ENCODE peak calls at places on chromosomes 4 and X, in four cellular contexts. O is cardiac muscle cell, C is ovary, Z is adrenal gland. D is an unnamed sample.

GRCh38 chrX:16836371-16836770 is 33.8 kb downstream of the RBBP7 start:
- DNase-seq in Z (peak), O (peak), C (no peak), D (no peak)

GRCh38 chr4:84814100-84814750 is 152.3 kb downstream of the WDFY3 start:
- DNase-seq in O (peak), C (no peak), Z (peak), D (no peak)

GRCh38 chr4:40264995-40265909 is 68.4 kb downstream of the RHOH start:
- DNase-seq in Z (no peak), O (peak), C (no peak), D (no peak)

GRCh38 chrX:47623540-47624027 is 3.9 kb upstream of the SYN1 start:
- DNase-seq in Z (peak), O (peak), C (peak), D (no peak)

GRCh38 chr4:182680196-182680771 is 236.9 kb downstream of the DCTD start:
- DNase-seq in Z (no peak), C (no peak), O (peak), D (no peak)

GRCh38 chr4:115090483-115091075 is 22.8 kb downstream of the NDST4 start:
- DNase-seq in C (no peak), O (peak), Z (no peak), D (no peak)

GRCh38 chr4:127140306-127140705 is 492.5 kb upstream of the INTU start:
- DNase-seq in O (no peak), C (no peak), Z (no peak), D (no peak)

GRCh38 chrX:49951524-49952193 is 29.3 kb downstream of the CLCN5 start:
- DNase-seq in Z (no peak), C (no peak), O (no peak), D (no peak)

GRCh38 chr4:148344382-148344781 is 97.8 kb downstream of the NR3C2 start:
- DNase-seq in Z (no peak), C (no peak), O (no peak), D (no peak)

GRCh38 chr4:54482529-54482961 is 175.2 kb upstream of the KIT start:
- DNase-seq in Z (peak), C (no peak), O (no peak), D (no peak)

GRCh38 chr4:3514806-3515421 is 17.3 kb downstream of the LRPAP1 start:
- DNase-seq in C (no peak), O (peak), Z (no peak), D (no peak)

GRCh38 chrX:17062065-17062464 is 115.6 kb downstream of the REPS2 start:
- DNase-seq in Z (no peak), O (no peak), C (no peak), D (no peak)

GRCh38 chr4:75048208-75048879 is 115.4 kb downstream of the PARM1 start:
- DNase-seq in C (no peak), O (no peak), Z (no peak), D (no peak)

GRCh38 chrX:784829-785228 is 154.2 kb downstream of the SHOX start:
- DNase-seq in O (no peak), C (no peak), Z (no peak), D (no peak)

GRCh38 chr4:16199132-16199531 is 27.1 kb downstream of the TAPT1 start:
- DNase-seq in O (peak), C (no peak), Z (no peak), D (no peak)

GRCh38 chr4:184534511-184535391 is 60.4 kb upstream of the IRF2 start:
- DNase-seq in C (no peak), O (peak), Z (peak), D (no peak)

GRCh38 chr4:97548943-97549583 is 594.2 kb downstream of the STPG2 start:
- DNase-seq in C (no peak), Z (no peak), O (no peak), D (no peak)

GRCh38 chr4:87204559-87204958 is 15.9 kb downstream of the KLHL8 start:
- DNase-seq in Z (no peak), C (no peak), O (no peak), D (no peak)

GRCh38 chrX:148878371-148878770 is 378.0 kb downstream of the AFF2 start:
- DNase-seq in Z (no peak), C (no peak), O (no peak), D (no peak)

GRCh38 chr4:186957952-186958555 is 234.4 kb upstream of the FAT1 start:
- DNase-seq in C (no peak), Z (no peak), O (no peak), D (no peak)

GRCh38 chr4:64967286-64967685 is 558.0 kb upstream of the TECRL start:
- DNase-seq in O (no peak), Z (no peak), C (no peak), D (no peak)

GRCh38 chr4:175419120-175419774 is 392.8 kb downstream of the GPM6A start:
- DNase-seq in O (no peak), C (no peak), Z (no peak), D (no peak)

GRCh38 chr4:24473309-24473721 is 111.0 kb downstream of the DHX15 start:
- DNase-seq in O (peak), C (no peak), Z (no peak), D (no peak)

DNA sequence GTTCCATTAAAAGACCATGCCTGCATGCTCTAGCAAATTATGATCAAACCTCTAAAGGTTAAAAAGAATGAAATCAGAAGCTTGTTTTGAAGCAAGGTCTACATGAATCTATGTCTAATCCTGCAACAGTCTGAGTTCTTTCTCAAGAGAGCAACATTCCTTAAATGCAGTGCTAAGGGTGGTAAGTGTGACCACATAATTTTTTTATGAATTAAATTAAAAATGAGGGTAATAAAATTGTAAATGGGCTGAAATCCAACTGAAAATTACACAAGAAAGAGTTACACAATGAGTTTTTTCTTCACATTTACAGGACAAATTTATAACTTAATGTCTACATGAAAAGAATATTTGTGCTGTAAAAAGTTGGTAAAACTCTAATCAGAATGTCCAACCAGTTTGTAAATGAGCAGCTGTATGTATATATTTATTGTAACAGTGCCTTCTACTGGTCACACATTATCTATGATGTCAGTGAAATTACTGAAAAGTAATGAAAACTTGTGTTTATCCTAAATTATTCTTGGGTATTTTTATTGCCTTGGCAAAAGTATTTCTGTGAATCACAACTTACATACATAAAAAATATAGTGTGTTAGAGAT is 336.3 kb upstream of the PITX2 start:
- DNase-seq in C (no peak), O (no peak), Z (no peak), D (no peak)
- H3K27ac ChIP-seq in C (no peak), O (no peak), Z (no peak), D (no peak)

GRCh38 chr4:109432676-109433075 is 939 bp upstream of the SEC24B start:
- DNase-seq in Z (no peak), C (no peak), O (no peak), D (no peak)

GRCh38 chr4:109434007-109434792 is 585 bp downstream of the SEC24B start:
- DNase-seq in Z (peak), C (peak), O (peak), D (no peak)

GRCh38 chr4:109434793-109435080 is 1.1 kb downstream of the SEC24B start:
- DNase-seq in O (no peak), Z (no peak), C (no peak), D (no peak)

GRCh38 chr4:109433281-109434006 is at the start of gene SEC24B:
- DNase-seq in O (peak), C (peak), Z (peak), D (peak)

GRCh38 chr4:109432203-109432602 is 1.4 kb upstream of the SEC24B start:
- DNase-seq in Z (no peak), C (no peak), O (no peak), D (no peak)
- H3K4me3 ChIP-seq in Z (no peak), C (no peak), O (no peak), D (no peak)

GRCh38 chr4:150679767-150680088 is 97.8 kb downstream of the MAB21L2 start:
- DNase-seq in O (no peak), C (no peak), Z (no peak), D (no peak)

GRCh38 chr4:150683775-150684350 is 101.9 kb downstream of the MAB21L2 start:
- DNase-seq in C (no peak), O (no peak), Z (no peak), D (no peak)

GRCh38 chr4:150682126-150682525 is 100.2 kb downstream of the MAB21L2 start:
- DNase-seq in Z (no peak), O (no peak), C (no peak), D (no peak)

GRCh38 chr4:150673793-150674192 is 91.8 kb downstream of the MAB21L2 start:
- DNase-seq in Z (no peak), C (no peak), O (no peak), D (no peak)

GRCh38 chr4:150679018-150679766 is 97.2 kb downstream of the MAB21L2 start:
- DNase-seq in Z (no peak), C (no peak), O (no peak), D (no peak)
- TF ChIP-seq CTCF in Z (no peak), C (no peak), O (no peak), D (no peak)

GRCh38 chr4:36445485-36445884 is 164.1 kb downstream of the DTHD1 start:
- DNase-seq in O (no peak), C (no peak), Z (no peak), D (no peak)
- H3K27ac ChIP-seq in O (no peak), C (no peak), Z (no peak), D (no peak)

DNA sequence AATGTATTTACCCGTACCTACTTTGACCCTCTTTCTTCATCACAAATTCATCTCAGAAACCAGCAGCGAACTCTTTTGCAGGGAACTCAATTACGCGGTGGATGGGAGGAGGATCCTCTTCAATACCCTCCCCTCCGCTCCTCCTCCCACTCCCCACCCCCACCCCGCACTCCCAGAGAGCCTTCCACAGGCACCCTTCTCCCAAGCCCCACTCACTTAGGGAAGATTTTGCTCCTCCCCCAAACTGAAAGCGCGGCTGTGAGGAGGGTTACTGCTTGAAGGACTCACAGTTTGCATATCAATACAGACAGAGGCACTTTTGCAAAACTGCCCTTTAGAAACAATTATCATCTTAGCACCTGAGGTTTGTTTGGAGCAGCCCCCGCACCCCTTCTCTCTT is 955 bp upstream of the IL1RAPL1 start:
- DNase-seq in Z (no peak), O (peak), C (no peak), D (no peak)
- H3K4me3 ChIP-seq in Z (no peak), O (peak), C (peak), D (peak)

DNA sequence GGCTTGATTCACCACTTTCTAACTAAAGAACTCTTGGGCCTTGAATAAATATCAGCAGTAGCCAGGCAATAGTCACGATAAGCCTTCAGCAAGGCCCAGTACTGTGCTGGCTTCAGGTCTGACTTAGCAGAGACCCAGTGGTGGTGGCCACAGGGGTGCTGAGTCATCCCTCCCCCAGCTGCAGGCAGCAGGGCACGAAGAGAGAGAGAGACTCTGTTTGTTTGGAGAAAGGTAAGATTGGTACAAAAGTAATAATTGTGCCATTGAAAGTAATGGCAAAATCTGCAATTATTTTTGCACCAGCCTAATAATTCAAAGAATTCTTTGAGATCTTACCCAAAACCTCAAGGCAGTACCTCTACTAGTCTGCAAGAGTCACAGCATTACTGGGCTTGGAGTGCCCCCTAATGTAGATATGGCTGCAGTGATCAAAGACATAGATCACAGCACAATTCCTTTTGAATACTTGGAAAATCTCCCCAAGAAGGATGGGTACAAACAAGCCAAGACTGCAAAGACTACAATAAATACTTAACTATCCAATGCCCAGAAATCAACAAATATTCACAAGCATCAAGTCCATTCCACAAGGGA is 159.5 kb upstream of the USP38 start:
- DNase-seq in Z (no peak), O (peak), C (no peak), D (no peak)
- TF ChIP-seq CTCF in Z (peak), O (peak), C (no peak), D (peak)

DNA sequence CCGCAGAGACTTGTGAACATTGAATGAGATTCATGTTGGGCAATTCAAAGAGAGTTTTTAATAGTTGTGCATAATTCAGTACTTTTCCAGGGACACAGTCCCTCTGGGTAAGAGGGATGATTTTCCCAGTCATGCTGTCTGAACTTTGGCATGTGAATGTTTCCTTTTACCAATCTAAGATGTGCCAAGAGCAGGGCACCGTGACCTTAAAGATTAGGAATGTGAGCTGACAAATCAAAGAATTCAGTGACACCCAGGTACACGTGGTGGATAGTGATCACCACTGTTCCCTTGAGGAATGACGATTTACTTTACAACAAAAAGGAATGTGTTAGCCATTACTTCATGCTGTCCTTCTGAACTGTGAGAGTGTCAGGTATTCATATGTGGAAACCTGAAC is 515.6 kb downstream of the PPARGC1A start:
- DNase-seq in Z (peak), C (no peak), O (no peak), D (no peak)
- H3K27ac ChIP-seq in Z (no peak), C (no peak), O (peak), D (peak)

DNA sequence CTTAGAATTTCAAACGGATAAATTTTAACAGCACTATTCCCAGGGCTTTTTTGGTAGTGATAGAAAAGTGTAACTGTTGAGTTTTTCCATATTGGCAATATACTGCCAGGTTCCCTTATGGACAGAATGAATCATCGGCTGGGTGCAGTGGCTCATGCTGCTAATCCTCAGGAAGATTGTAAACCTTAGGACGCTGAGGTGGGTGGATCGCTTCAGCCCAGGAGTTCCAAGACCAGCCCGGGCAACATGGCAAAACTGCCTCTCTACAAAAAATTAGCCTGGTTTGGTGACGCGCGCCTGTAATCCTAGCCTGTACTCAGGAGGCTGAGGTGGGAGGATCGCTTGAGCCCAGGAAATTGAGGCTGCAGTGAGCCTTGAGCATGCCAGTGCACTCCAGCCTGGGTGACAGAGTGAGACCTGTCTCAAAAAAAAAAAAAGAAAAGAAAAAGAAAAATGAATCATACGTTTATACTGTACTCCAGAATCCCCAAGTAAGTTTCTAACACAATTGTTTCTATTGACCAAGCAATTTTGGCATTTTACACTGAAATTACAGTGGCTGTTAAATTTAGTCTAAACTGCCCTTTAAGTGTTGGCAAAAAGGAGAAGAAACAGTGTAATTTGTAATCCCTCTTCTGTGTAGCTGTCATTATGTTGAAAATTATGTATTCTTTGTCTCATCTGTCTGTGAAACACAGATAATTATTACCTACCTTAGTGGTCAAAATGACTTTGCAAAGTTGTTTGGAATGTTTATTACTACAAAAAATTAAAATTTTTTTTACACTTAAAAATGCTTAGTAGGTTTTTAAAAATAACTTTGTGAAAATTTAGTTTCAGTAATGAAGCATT is 1.8 kb downstream of the SLC30A9 start:
- DNase-seq in C (no peak), Z (no peak), O (no peak), D (no peak)
- H3K4me3 ChIP-seq in C (no peak), Z (no peak), O (peak), D (no peak)

GRCh38 chr4:68076194-68076593 is 53.5 kb downstream of the TMPRSS11F start:
- DNase-seq in Z (no peak), C (no peak), O (no peak), D (no peak)
- TF ChIP-seq CTCF in Z (no peak), C (no peak), O (no peak), D (no peak)

DNA sequence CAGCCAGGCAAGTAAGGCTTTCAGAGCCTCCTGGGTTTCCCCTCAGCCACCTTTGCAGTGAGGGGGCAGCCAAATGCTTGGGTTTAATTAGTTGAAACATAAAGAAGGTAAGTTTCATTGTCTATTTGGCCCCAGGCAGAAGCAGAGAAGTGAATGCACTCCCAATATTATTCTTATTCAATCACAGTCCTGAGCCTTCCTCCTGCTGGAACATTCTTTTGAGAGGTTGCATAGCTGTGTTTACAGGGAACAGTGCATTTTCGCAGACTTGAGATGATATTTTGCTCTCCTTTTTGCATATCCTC is 13.9 kb downstream of the SLC2A9 start:
- DNase-seq in Z (no peak), C (no peak), O (no peak), D (no peak)
- H3K27ac ChIP-seq in Z (no peak), C (no peak), O (no peak), D (no peak)